ENCODE peak calls at places on chromosomes 6 and 20, in ten cellular contexts. B is frontal cortex; P is RWPE1; E is pons; F is GM13976; K is SK-N-DZ; T is neural progenitor cell; O is stimulated activated CD8-positive, alpha-beta memory T cell treated with anti-CD3 and anti-CD28 coated beads, Interleukin-4, amount 100 ng/mL, for 48 hours; V is NCI-H510A treated with DMSO at 0.1 percent for 48 hours; Q is fibroblast of lung. N is an unnamed sample.

GRCh38 chr6:39430968-39431523 is 108.5 kb upstream of the KCNK16 start:
- DNase-seq in B (peak), P (no peak), E (peak), F (no peak), K (peak), T (peak), O (no peak), V (peak), Q (peak), N (no peak)

GRCh38 chr20:44618318-44618731 is 33.2 kb downstream of the ADA start:
- DNase-seq in B (no peak), P (no peak), E (no peak), F (no peak), K (no peak), T (no peak), O (peak), V (no peak), Q (no peak), N (no peak)

GRCh38 chr6:165178056-165178455 is 131.3 kb downstream of the C6orf118 start:
- DNase-seq in B (no peak), P (peak), E (no peak), F (no peak), K (no peak), T (no peak), O (no peak), V (no peak), Q (peak), N (no peak)

GRCh38 chr6:108966855-108967755 is 118.9 kb downstream of the ARMC2 start:
- DNase-seq in B (no peak), P (peak), E (no peak), F (no peak), K (peak), T (peak), O (no peak), V (no peak), Q (peak), N (no peak)

GRCh38 chr6:161301338-161301737 is 27.5 kb upstream of the AGPAT4 start:
- DNase-seq in B (no peak), P (peak), E (no peak), F (no peak), K (no peak), T (no peak), O (no peak), V (no peak), Q (peak), N (no peak)

GRCh38 chr6:22765015-22765414 is 195.6 kb downstream of the HDGFL1 start:
- DNase-seq in B (no peak), P (no peak), E (no peak), F (no peak), K (no peak), T (no peak), O (no peak), V (no peak), Q (peak), N (no peak)

GRCh38 chr20:35215066-35215956 is 11.2 kb upstream of the MMP24 start:
- DNase-seq in B (no peak), P (peak), E (no peak), F (no peak), K (no peak), T (no peak), O (no peak), V (no peak), Q (peak), N (no peak)

GRCh38 chr6:91240878-91241603 is 654.2 kb upstream of the MAP3K7 start:
- DNase-seq in B (no peak), P (no peak), E (no peak), F (no peak), K (no peak), T (no peak), O (no peak), V (no peak), Q (no peak), N (peak)

GRCh38 chr6:163998496-163998895 is 584.0 kb downstream of the QKI start:
- DNase-seq in B (no peak), P (no peak), E (no peak), F (no peak), K (no peak), T (no peak), O (no peak), V (no peak), Q (peak), N (no peak)

GRCh38 chr6:116008470-116009229 is 52.0 kb downstream of the FRK start:
- DNase-seq in B (no peak), P (no peak), E (peak), F (no peak), K (no peak), T (no peak), O (no peak), V (no peak), Q (peak), N (no peak)

GRCh38 chr20:37711001-37711400 is 17.2 kb downstream of the CTNNBL1 start:
- DNase-seq in B (no peak), P (no peak), E (no peak), F (no peak), K (no peak), T (no peak), O (no peak), V (no peak), Q (no peak), N (no peak)

GRCh38 chr6:83216806-83217205 is 23.6 kb downstream of the RWDD2A start:
- DNase-seq in B (no peak), P (no peak), E (no peak), F (no peak), K (no peak), T (no peak), O (no peak), V (no peak), Q (peak), N (no peak)

GRCh38 chr6:160891690-160892089 is 99.9 kb upstream of the MAP3K4 start:
- DNase-seq in B (no peak), P (no peak), E (no peak), F (no peak), K (no peak), T (no peak), O (no peak), V (no peak), Q (no peak), N (no peak)

GRCh38 chr6:148524976-148525375 is 182.3 kb downstream of the SASH1 start:
- DNase-seq in B (no peak), P (no peak), E (no peak), F (no peak), K (no peak), T (no peak), O (no peak), V (no peak), Q (peak), N (no peak)

GRCh38 chr6:137233561-137234504 is 14.6 kb upstream of the IFNGR1 start:
- DNase-seq in B (peak), P (peak), E (peak), F (no peak), K (no peak), T (no peak), O (no peak), V (no peak), Q (peak), N (no peak)

GRCh38 chr20:32828029-32828666 is 8.4 kb downstream of the MAPRE1 start:
- DNase-seq in B (no peak), P (no peak), E (no peak), F (no peak), K (no peak), T (no peak), O (no peak), V (no peak), Q (peak), N (no peak)

GRCh38 chr20:36179170-36179945 is 24.8 kb downstream of the EPB41L1 start:
- DNase-seq in B (peak), P (no peak), E (no peak), F (no peak), K (peak), T (peak), O (no peak), V (no peak), Q (no peak), N (no peak)

GRCh38 chr6:156599367-156599766 is 177.8 kb upstream of the ARID1B start:
- DNase-seq in B (no peak), P (no peak), E (no peak), F (no peak), K (no peak), T (no peak), O (no peak), V (no peak), Q (no peak), N (no peak)

GRCh38 chr20:3808141-3808479 is 12.0 kb downstream of the CDC25B start:
- DNase-seq in B (peak), P (peak), E (peak), F (no peak), K (peak), T (no peak), O (no peak), V (peak), Q (peak), N (no peak)

GRCh38 chr20:32114305-32114960 is 4.9 kb downstream of the TM9SF4 start:
- DNase-seq in B (no peak), P (no peak), E (no peak), F (no peak), K (no peak), T (no peak), O (no peak), V (no peak), Q (peak), N (no peak)

GRCh38 chr20:62274332-62275262 is 28.2 kb upstream of the ADRM1 start:
- DNase-seq in B (peak), P (no peak), E (no peak), F (no peak), K (no peak), T (no peak), O (no peak), V (no peak), Q (peak), N (peak)

GRCh38 chr20:34709044-34709835 is 5.1 kb downstream of the TP53INP2 start:
- DNase-seq in B (peak), P (peak), E (peak), F (peak), K (peak), T (peak), O (peak), V (peak), Q (peak), N (peak)

GRCh38 chr20:47764154-47764734 is 21.0 kb downstream of the SULF2 start:
- DNase-seq in B (no peak), P (peak), E (no peak), F (no peak), K (no peak), T (no peak), O (no peak), V (no peak), Q (no peak), N (no peak)

GRCh38 chr6:125346143-125346925 is 44.6 kb upstream of the HDDC2 start:
- DNase-seq in B (no peak), P (no peak), E (peak), F (peak), K (no peak), T (no peak), O (no peak), V (no peak), Q (no peak), N (peak)

GRCh38 chr6:31351734-31352496 is 5.1 kb downstream of the HLA-B start:
- DNase-seq in B (no peak), P (no peak), E (no peak), F (no peak), K (no peak), T (no peak), O (no peak), V (no peak), Q (no peak), N (no peak)

GRCh38 chr6:125835221-125835744 is 44.5 kb downstream of the NCOA7 start:
- DNase-seq in B (no peak), P (no peak), E (peak), F (no peak), K (no peak), T (no peak), O (no peak), V (no peak), Q (peak), N (no peak)

GRCh38 chr6:14354919-14355572 is 237.5 kb downstream of the CD83 start:
- DNase-seq in B (no peak), P (peak), E (peak), F (no peak), K (no peak), T (no peak), O (peak), V (no peak), Q (peak), N (no peak)

GRCh38 chr20:56574531-56575142 is 41.6 kb downstream of the FAM209B start:
- DNase-seq in B (no peak), P (peak), E (no peak), F (no peak), K (no peak), T (no peak), O (no peak), V (no peak), Q (no peak), N (no peak)

GRCh38 chr20:53706511-53707031 is 112.9 kb upstream of the ZNF217 start:
- DNase-seq in B (no peak), P (no peak), E (no peak), F (peak), K (no peak), T (peak), O (peak), V (no peak), Q (peak), N (peak)

GRCh38 chr6:41053056-41053455 is at the start of gene APOBEC2:
- DNase-seq in B (no peak), P (no peak), E (no peak), F (no peak), K (peak), T (peak), O (no peak), V (no peak), Q (no peak), N (no peak)

GRCh38 chr6:2502096-2502997 is 248.4 kb downstream of the MYLK4 start:
- DNase-seq in B (no peak), P (no peak), E (no peak), F (no peak), K (no peak), T (peak), O (no peak), V (no peak), Q (no peak), N (no peak)

GRCh38 chr20:63475209-63475608 is 2.8 kb upstream of the KCNQ2 start:
- DNase-seq in B (no peak), P (peak), E (no peak), F (no peak), K (no peak), T (peak), O (no peak), V (no peak), Q (peak), N (no peak)

N was measured in GM20000.